ENCODE peak calls at places on chromosomes 3 and 15, in five cellular contexts. N is H9, V is mesendoderm, R is trophoblast cell, E is H1. F is an unnamed sample.
A peak's percentile ranks its signal among the peaks of the same experiment; 100 is the strongest.

GRCh38 chr3:66322436-66322835 is 101.6 kb downstream of the SLC25A26 start:
- DNase-seq in N (no peak), E (no peak), R (no peak), V (no peak), F (no peak)

GRCh38 chr3:61224823-61225222 is 26.4 kb downstream of the FHIT start:
- DNase-seq in V (no peak), N (no peak), R (no peak), E (no peak), F (no peak)

GRCh38 chr3:187830181-187830580 is 84.9 kb upstream of the BCL6 start:
- DNase-seq in V (no peak), R (no peak), N (no peak), E (peak; percentile 10), F (no peak)

GRCh38 chr3:19256313-19256712 is 108.0 kb downstream of the KCNH8 start:
- DNase-seq in V (peak; percentile 51), N (peak; percentile 38), R (no peak), E (no peak), F (no peak)

GRCh38 chr3:183189641-183190040 is 27.1 kb upstream of the LAMP3 start:
- DNase-seq in N (no peak), E (no peak), R (no peak), V (no peak), F (no peak)

GRCh38 chr15:52609593-52609992 is 40.8 kb upstream of the ARPP19 start:
- DNase-seq in R (no peak), V (no peak), E (no peak), N (no peak), F (no peak)

GRCh38 chr15:69060744-69061143 is 46.2 kb downstream of the NOX5 start:
- DNase-seq in N (no peak), V (no peak), R (no peak), E (no peak), F (no peak)

GRCh38 chr15:100723323-100723801 is 121.0 kb downstream of the ASB7 start:
- DNase-seq in E (no peak), V (no peak), N (no peak), R (peak; percentile 74), F (no peak)

GRCh38 chr3:131353016-131353877 is 28.3 kb upstream of the NUDT16 start:
- DNase-seq in N (no peak), E (no peak), V (no peak), R (no peak), F (no peak)

GRCh38 chr15:60971719-60972118 is 257.4 kb downstream of the RORA start:
- DNase-seq in V (no peak), N (no peak), E (no peak), R (no peak), F (no peak)

GRCh38 chr3:112132975-112133448 is at the start of gene GCSAM:
- DNase-seq in E (no peak), V (no peak), R (peak; percentile 37), N (no peak), F (no peak)

GRCh38 chr15:67806539-67806935 is 18.8 kb upstream of the SKOR1 start:
- DNase-seq in R (no peak), N (peak; percentile 30), V (no peak), E (peak; percentile 39), F (no peak)

GRCh38 chr3:82685761-82686160 is 924.3 kb upstream of the GBE1 start:
- DNase-seq in R (no peak), N (no peak), V (no peak), E (no peak), F (no peak)

GRCh38 chr15:60520825-60521368 is 42.0 kb upstream of the ICE2 start:
- DNase-seq in E (peak; percentile 87), R (peak; percentile 86), V (peak; percentile 83), N (peak; percentile 71), F (peak; percentile 77)

GRCh38 chr3:13689373-13690265 is 140.7 kb downstream of the FBLN2 start:
- DNase-seq in R (no peak), E (no peak), N (no peak), V (no peak), F (no peak)

GRCh38 chr3:96478496-96478895 is 335.9 kb upstream of the EPHA6 start:
- DNase-seq in E (no peak), V (no peak), R (no peak), N (no peak), F (no peak)

GRCh38 chr15:49686626-49687025 is 65.8 kb downstream of the DTWD1 start:
- DNase-seq in E (no peak), V (no peak), N (no peak), R (no peak), F (peak; percentile 32)

GRCh38 chr3:14286887-14287496 is 108.4 kb downstream of the LSM3 start:
- DNase-seq in V (no peak), E (no peak), N (no peak), R (no peak), F (no peak)

GRCh38 chr15:23629234-23629805 is 18.3 kb downstream of the MAGEL2 start:
- DNase-seq in V (peak; percentile 25), N (no peak), R (peak; percentile 37), E (no peak), F (no peak)

GRCh38 chr3:71045212-71045916 is 538.2 kb downstream of the FOXP1 start:
- DNase-seq in E (no peak), R (no peak), V (no peak), N (no peak), F (no peak)

GRCh38 chr3:71048948-71049347 is 534.6 kb downstream of the FOXP1 start:
- DNase-seq in R (no peak), V (peak; percentile 47), N (no peak), E (no peak), F (no peak)

GRCh38 chr3:71047616-71048531 is 535.7 kb downstream of the FOXP1 start:
- DNase-seq in R (no peak), V (no peak), E (no peak), N (no peak), F (no peak)

GRCh38 chr3:71046791-71047190 is 536.7 kb downstream of the FOXP1 start:
- DNase-seq in R (no peak), N (peak; percentile 46), E (no peak), V (peak; percentile 45), F (no peak)

GRCh38 chr3:71045917-71046282 is 537.6 kb downstream of the FOXP1 start:
- DNase-seq in N (no peak), V (no peak), E (no peak), R (no peak), F (no peak)
- H3K18ac ChIP-seq in N (no peak overlapping the region), V (no peak overlapping the region), E (no peak overlapping the region), R (no peak overlapping the region), F (no peak overlapping the region)

DNA sequence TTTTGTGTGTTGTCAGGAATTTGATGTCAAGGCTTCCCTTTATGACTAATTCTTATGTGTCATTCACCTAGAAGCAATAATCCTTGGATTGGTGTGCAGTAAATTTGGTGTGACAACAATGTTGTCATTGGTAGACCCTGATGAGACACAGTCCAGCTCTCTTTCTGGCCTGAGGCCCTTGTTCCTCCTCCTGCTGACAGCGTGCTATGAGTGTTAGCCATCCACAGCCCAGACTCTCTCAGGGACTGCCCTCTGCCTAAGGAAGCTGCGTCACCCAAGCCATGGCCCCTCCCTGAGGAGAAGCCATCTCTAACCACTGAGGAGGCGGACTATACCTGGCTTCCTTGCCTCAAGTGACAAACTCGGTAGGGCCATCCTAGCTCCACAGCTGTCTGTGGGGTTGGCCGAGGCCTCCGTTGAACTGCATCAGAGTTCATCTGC is 13.3 kb upstream of the TM4SF1 start:
- DNase-seq in V (no peak), N (no peak), R (peak; percentile 94), E (no peak), F (peak; percentile 60)
- H4K8ac ChIP-seq in V (no peak overlapping the region), N (no peak overlapping the region), R (peak overlapping the region; percentile 68), E (no peak overlapping the region), F (peak overlapping the region; percentile 45)

GRCh38 chr3:126110431-126111125 is 26.7 kb upstream of the SLC41A3 start:
- DNase-seq in V (no peak), N (no peak), E (peak; percentile 24), R (no peak), F (no peak)
- H3K18ac ChIP-seq in V (no peak overlapping the region), N (no peak overlapping the region), E (no peak overlapping the region), R (no peak overlapping the region), F (no peak overlapping the region)

GRCh38 chr15:58749532-58750337 is at the start of gene ADAM10:
- DNase-seq in V (peak; percentile 99), R (peak; percentile 100), E (peak; percentile 97), N (peak; percentile 99), F (peak; percentile 99)
- H4K8ac ChIP-seq in V (no peak within 1 kb of the TSS), R (peak within 1 kb of the TSS; percentile 52), E (peak within 1 kb of the TSS; percentile 98), N (no peak within 1 kb of the TSS), F (peak within 1 kb of the TSS; percentile 88)

DNA sequence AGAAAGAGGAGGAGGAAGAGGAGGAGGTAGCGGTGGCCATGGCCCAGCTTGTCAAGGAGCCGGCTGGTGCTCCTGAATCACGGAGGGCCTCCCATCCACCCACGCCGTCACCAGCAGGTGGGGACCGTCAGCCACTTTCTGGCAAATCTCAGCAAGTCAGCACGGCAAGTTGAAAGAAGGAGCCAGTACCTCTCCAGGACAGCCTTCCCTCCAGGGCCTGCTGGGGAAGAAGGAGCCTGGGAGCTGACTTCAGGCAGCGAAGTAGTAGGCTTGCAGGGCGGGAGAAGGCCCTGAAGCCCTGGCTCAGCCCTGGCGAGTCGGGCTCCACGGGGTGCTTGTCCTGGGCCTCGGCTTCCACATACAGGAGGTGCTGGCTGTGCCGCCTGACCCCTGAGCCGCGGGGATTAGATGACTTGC is 99.2 kb upstream of the TRPM1 start:
- DNase-seq in E (peak; percentile 76), R (peak; percentile 64), N (peak; percentile 86), V (peak; percentile 83), F (peak; percentile 39)
- H3K18ac ChIP-seq in E (no peak overlapping the region), R (no peak overlapping the region), N (no peak overlapping the region), V (no peak overlapping the region), F (no peak overlapping the region)

F was measured in IMR-90.